ENCODE peak calls at places on chromosomes 3 and 15, in six cellular contexts. D is epithelial cell of esophagus, A is DND-41, P is GM04504, K is ureter, I is GM12865. W is an unnamed sample.

GRCh38 chr3:38153986-38154608 is 11.2 kb upstream of the OXSR1 start:
- DNase-seq in P (no peak), I (no peak), K (no peak), D (peak), A (no peak), W (peak)

GRCh38 chr3:16884748-16885587 is at the start of gene PLCL2:
- DNase-seq in I (peak), P (no peak), A (peak), K (peak), D (peak), W (peak)

GRCh38 chr3:140376136-140376889 is 301.6 kb upstream of the TRIM42 start:
- DNase-seq in P (no peak), A (no peak), D (no peak), I (no peak), K (no peak), W (no peak)

GRCh38 chr3:143538577-143538981 is 309.7 kb downstream of the SLC9A9 start:
- DNase-seq in D (peak), K (no peak), I (peak), A (no peak), P (peak), W (peak)

GRCh38 chr3:89332311-89333159 is 225.1 kb downstream of the EPHA3 start:
- DNase-seq in K (no peak), P (no peak), D (no peak), A (no peak), I (no peak), W (no peak)

GRCh38 chr3:140288575-140288974 is 353.6 kb downstream of the CLSTN2 start:
- DNase-seq in K (no peak), P (no peak), I (no peak), D (peak), A (no peak), W (no peak)

GRCh38 chr3:72453686-72454085 is 394.6 kb downstream of the SHQ1 start:
- DNase-seq in I (no peak), P (no peak), D (no peak), A (no peak), K (no peak), W (peak)

GRCh38 chr3:125916376-125916978 is 52.5 kb upstream of the ROPN1B start:
- DNase-seq in K (no peak), A (no peak), D (peak), I (peak), P (peak), W (peak)

GRCh38 chr3:44903314-44903713 is 28.9 kb downstream of the TGM4 start:
- DNase-seq in D (no peak), A (no peak), K (no peak), I (no peak), P (no peak), W (no peak)

GRCh38 chr15:63905131-63905530 is 71.4 kb upstream of the HERC1 start:
- DNase-seq in I (no peak), P (no peak), A (no peak), K (no peak), D (no peak), W (peak)

GRCh38 chr15:74598126-74598842 is 17.4 kb upstream of the CLK3 start:
- DNase-seq in I (peak), A (peak), D (peak), K (peak), P (peak), W (peak)

GRCh38 chr3:52021869-52022268 is 26.2 kb upstream of the RPL29 start:
- DNase-seq in A (no peak), I (peak), D (no peak), P (no peak), K (no peak), W (no peak)

GRCh38 chr3:35137612-35138011 is 501.7 kb upstream of the ARPP21 start:
- DNase-seq in A (peak), I (no peak), K (no peak), D (no peak), P (no peak), W (no peak)

GRCh38 chr3:9408061-9408460 is 10.6 kb downstream of the SETD5 start:
- DNase-seq in K (no peak), I (no peak), A (no peak), D (no peak), P (no peak), W (no peak)

GRCh38 chr15:58980351-58980939 is 7.0 kb upstream of the RNF111 start:
- DNase-seq in I (peak), A (no peak), D (peak), P (no peak), K (no peak), W (peak)

W was measured in adipocyte.